ENCODE peak calls at places on chromosomes 11 and 22, in ten cellular contexts. R is Kasumi-1; D is NCI-H2227 treated with DMSO at 0.1 percent for 48 hours; K is activated effector memory CD4-positive, alpha-beta T cell treated with anti-CD3 and anti-CD28 coated beads, Interleukin-2, amount 50 U/mL, for 16 hours; S is dorsolateral prefrontal cortex; U is GM18507; O is H4; C is A172; Y is effector CD8-positive, alpha-beta T cell; W is suprapubic skin. T is an unnamed sample.

GRCh38 chr22:42619261-42620063 is 4.8 kb upstream of the POLDIP3 start:
- DNase-seq in R (no peak), D (no peak), K (no peak), S (no peak), U (no peak), O (no peak), C (no peak), Y (no peak), W (peak), T (no peak)

GRCh38 chr11:5937868-5938602 is 4.0 kb upstream of the OR56A3 start:
- DNase-seq in R (no peak), D (peak), K (peak), S (no peak), U (no peak), O (no peak), C (no peak), Y (no peak), W (no peak), T (no peak)

GRCh38 chr22:37420656-37421467 is 6.4 kb downstream of the ELFN2 start:
- DNase-seq in R (peak), D (no peak), K (no peak), S (no peak), U (no peak), O (no peak), C (no peak), Y (no peak), W (no peak), T (no peak)

GRCh38 chr11:96905663-96906062 is 515.9 kb downstream of the JRKL start:
- DNase-seq in R (no peak), D (no peak), K (no peak), S (no peak), U (no peak), O (no peak), C (no peak), Y (no peak), W (no peak), T (no peak)

GRCh38 chr11:134170909-134171281 is 52.9 kb downstream of the NCAPD3 start:
- DNase-seq in R (no peak), D (no peak), K (no peak), S (no peak), U (no peak), O (no peak), C (no peak), Y (no peak), W (no peak), T (no peak)

GRCh38 chr11:30789270-30789669 is 203.1 kb upstream of the MPPED2 start:
- DNase-seq in R (no peak), D (no peak), K (no peak), S (no peak), U (no peak), O (peak), C (peak), Y (no peak), W (no peak), T (peak)

GRCh38 chr11:57474017-57474750 is 13.9 kb downstream of the RTN4RL2 start:
- DNase-seq in R (peak), D (no peak), K (no peak), S (no peak), U (no peak), O (no peak), C (peak), Y (no peak), W (no peak), T (peak)

GRCh38 chr11:2931416-2931746 is 2.2 kb upstream of the PHLDA2 start:
- DNase-seq in R (no peak), D (no peak), K (no peak), S (no peak), U (no peak), O (no peak), C (no peak), Y (no peak), W (no peak), T (no peak)

GRCh38 chr11:102279641-102280170 is 37.6 kb upstream of the BIRC3 start:
- DNase-seq in R (no peak), D (no peak), K (no peak), S (no peak), U (no peak), O (peak), C (no peak), Y (no peak), W (no peak), T (no peak)

GRCh38 chr11:76783901-76784813 is 1.0 kb downstream of the TSKU start:
- DNase-seq in R (no peak), D (no peak), K (no peak), S (peak), U (no peak), O (peak), C (peak), Y (no peak), W (peak), T (peak)

GRCh38 chr11:6611092-6612007 is 666 bp downstream of the TAF10 start:
- DNase-seq in R (no peak), D (peak), K (peak), S (no peak), U (no peak), O (no peak), C (no peak), Y (peak), W (peak), T (no peak)

GRCh38 chr11:42145311-42145710 is 685.9 kb upstream of the LRRC4C start:
- DNase-seq in R (no peak), D (no peak), K (no peak), S (no peak), U (no peak), O (no peak), C (no peak), Y (no peak), W (no peak), T (no peak)

GRCh38 chr22:23289851-23290724 is 109.8 kb downstream of the BCR start:
- DNase-seq in R (peak), D (no peak), K (peak), S (peak), U (peak), O (peak), C (peak), Y (peak), W (no peak), T (no peak)

GRCh38 chr11:47415949-47416472 is 7.6 kb downstream of the SLC39A13 start:
- DNase-seq in R (no peak), D (no peak), K (no peak), S (no peak), U (no peak), O (peak), C (peak), Y (no peak), W (peak), T (peak)

GRCh38 chr11:71542382-71542781 is 4.6 kb downstream of the KRTAP5-8 start:
- DNase-seq in R (no peak), D (no peak), K (no peak), S (no peak), U (no peak), O (no peak), C (no peak), Y (no peak), W (no peak), T (no peak)

GRCh38 chr11:69444381-69445130 is 36.9 kb upstream of the LINC01488 start:
- DNase-seq in R (peak), D (no peak), K (no peak), S (no peak), U (no peak), O (peak), C (peak), Y (no peak), W (no peak), T (peak)

GRCh38 chr11:35045219-35045819 is 93.7 kb upstream of the CD44 start:
- DNase-seq in R (peak), D (no peak), K (peak), S (no peak), U (no peak), O (no peak), C (no peak), Y (peak), W (no peak), T (no peak)

GRCh38 chr22:46064966-46065666 is 85.2 kb upstream of the PPARA start:
- DNase-seq in R (no peak), D (no peak), K (peak), S (peak), U (no peak), O (peak), C (peak), Y (no peak), W (peak), T (no peak)

GRCh38 chr11:3137486-3138177 is 27.5 kb downstream of the OSBPL5 start:
- DNase-seq in R (no peak), D (no peak), K (no peak), S (no peak), U (no peak), O (no peak), C (no peak), Y (no peak), W (peak), T (no peak)

GRCh38 chr11:15972838-15973237 is 383.5 kb downstream of the SOX6 start:
- DNase-seq in R (no peak), D (no peak), K (no peak), S (no peak), U (no peak), O (no peak), C (no peak), Y (no peak), W (no peak), T (no peak)

GRCh38 chr11:117929568-117930207 is 486 bp upstream of the TMPRSS13 start:
- DNase-seq in R (no peak), D (no peak), K (peak), S (peak), U (no peak), O (no peak), C (no peak), Y (no peak), W (no peak), T (no peak)

GRCh38 chr11:19511413-19512183 is 201.0 kb upstream of the NAV2 start:
- DNase-seq in R (no peak), D (peak), K (no peak), S (peak), U (no peak), O (no peak), C (no peak), Y (no peak), W (no peak), T (no peak)

GRCh38 chr22:43200031-43200430 is 13.1 kb upstream of the TTLL12 start:
- DNase-seq in R (no peak), D (no peak), K (no peak), S (no peak), U (no peak), O (no peak), C (no peak), Y (no peak), W (no peak), T (no peak)

T was measured in NCI-H226.